ENCODE peak calls at places on chromosomes 12 and 14, in ten cellular contexts. One of them, this sample, is unnamed.

GRCh38 chr12:72471806-72472205 is 199.6 kb downstream of the TRHDE start:
- DNase-seq in heart right ventricle: no peak
- DNase-seq in ascending aorta: no peak
- DNase-seq in IMR-90: no peak
- DNase-seq in WERI-Rb-1: no peak
- DNase-seq in stomach: no peak
- DNase-seq in astrocyte of the spinal cord: no peak
- DNase-seq in coronary artery: no peak
- DNase-seq in HepG2: no peak
- DNase-seq in body of pancreas: no peak
- DNase-seq in this sample: no peak

GRCh38 chr12:108129017-108129812 is at the start of gene WSCD2:
- DNase-seq in stomach: peak
- DNase-seq in body of pancreas: peak
- DNase-seq in coronary artery: peak
- DNase-seq in WERI-Rb-1: peak
- DNase-seq in IMR-90: no peak
- DNase-seq in heart right ventricle: peak
- DNase-seq in HepG2: peak
- DNase-seq in ascending aorta: peak
- DNase-seq in astrocyte of the spinal cord: peak
- DNase-seq in this sample: no peak

GRCh38 chr12:14252697-14253096 is 112.8 kb upstream of the ATF7IP start:
- DNase-seq in HepG2: no peak
- DNase-seq in stomach: no peak
- DNase-seq in ascending aorta: no peak
- DNase-seq in heart right ventricle: no peak
- DNase-seq in body of pancreas: no peak
- DNase-seq in WERI-Rb-1: no peak
- DNase-seq in coronary artery: no peak
- DNase-seq in IMR-90: no peak
- DNase-seq in astrocyte of the spinal cord: no peak
- DNase-seq in this sample: no peak

GRCh38 chr14:95213774-95214173 is 56.4 kb upstream of the DICER1 start:
- DNase-seq in WERI-Rb-1: no peak
- DNase-seq in stomach: no peak
- DNase-seq in body of pancreas: no peak
- DNase-seq in coronary artery: no peak
- DNase-seq in IMR-90: no peak
- DNase-seq in ascending aorta: no peak
- DNase-seq in astrocyte of the spinal cord: no peak
- DNase-seq in heart right ventricle: no peak
- DNase-seq in HepG2: no peak
- DNase-seq in this sample: no peak

GRCh38 chr14:28407931-28408330 is 358.7 kb upstream of the FOXG1 start:
- DNase-seq in ascending aorta: no peak
- DNase-seq in WERI-Rb-1: no peak
- DNase-seq in astrocyte of the spinal cord: no peak
- DNase-seq in body of pancreas: no peak
- DNase-seq in IMR-90: no peak
- DNase-seq in HepG2: no peak
- DNase-seq in heart right ventricle: no peak
- DNase-seq in coronary artery: no peak
- DNase-seq in stomach: no peak
- DNase-seq in this sample: no peak

GRCh38 chr14:50333010-50333409 is 20.9 kb downstream of the DMAC2L start:
- DNase-seq in WERI-Rb-1: no peak
- DNase-seq in ascending aorta: no peak
- DNase-seq in IMR-90: peak
- DNase-seq in HepG2: no peak
- DNase-seq in stomach: no peak
- DNase-seq in coronary artery: no peak
- DNase-seq in astrocyte of the spinal cord: peak
- DNase-seq in heart right ventricle: no peak
- DNase-seq in body of pancreas: peak
- DNase-seq in this sample: no peak

GRCh38 chr12:64452559-64453329 is 824 bp downstream of the TBK1 start:
- DNase-seq in IMR-90: peak
- DNase-seq in heart right ventricle: no peak
- DNase-seq in astrocyte of the spinal cord: peak
- DNase-seq in ascending aorta: no peak
- DNase-seq in HepG2: peak
- DNase-seq in coronary artery: no peak
- DNase-seq in body of pancreas: no peak
- DNase-seq in WERI-Rb-1: no peak
- DNase-seq in stomach: peak
- DNase-seq in this sample: peak

GRCh38 chr12:49283541-49284429 is 11.2 kb upstream of the PRPH start:
- DNase-seq in WERI-Rb-1: peak
- DNase-seq in astrocyte of the spinal cord: no peak
- DNase-seq in HepG2: no peak
- DNase-seq in ascending aorta: no peak
- DNase-seq in stomach: no peak
- DNase-seq in heart right ventricle: no peak
- DNase-seq in IMR-90: no peak
- DNase-seq in coronary artery: no peak
- DNase-seq in body of pancreas: no peak
- DNase-seq in this sample: no peak

GRCh38 chr12:89183985-89184435 is 168.3 kb downstream of the DUSP6 start:
- DNase-seq in heart right ventricle: peak
- DNase-seq in IMR-90: peak
- DNase-seq in ascending aorta: no peak
- DNase-seq in HepG2: no peak
- DNase-seq in body of pancreas: peak
- DNase-seq in astrocyte of the spinal cord: no peak
- DNase-seq in stomach: no peak
- DNase-seq in WERI-Rb-1: no peak
- DNase-seq in coronary artery: peak
- DNase-seq in this sample: no peak

GRCh38 chr14:35079742-35080141 is 33.7 kb downstream of the FAM177A1 start:
- DNase-seq in WERI-Rb-1: no peak
- DNase-seq in stomach: no peak
- DNase-seq in coronary artery: no peak
- DNase-seq in IMR-90: no peak
- DNase-seq in HepG2: no peak
- DNase-seq in astrocyte of the spinal cord: no peak
- DNase-seq in body of pancreas: no peak
- DNase-seq in heart right ventricle: no peak
- DNase-seq in ascending aorta: no peak
- DNase-seq in this sample: no peak

GRCh38 chr12:48966177-48966890 is 5.2 kb downstream of the WNT10B start:
- DNase-seq in astrocyte of the spinal cord: no peak
- DNase-seq in WERI-Rb-1: no peak
- DNase-seq in coronary artery: no peak
- DNase-seq in stomach: no peak
- DNase-seq in HepG2: no peak
- DNase-seq in body of pancreas: no peak
- DNase-seq in ascending aorta: no peak
- DNase-seq in IMR-90: no peak
- DNase-seq in heart right ventricle: no peak
- DNase-seq in this sample: no peak

GRCh38 chr12:52212701-52213540 is 20.1 kb upstream of the KRT7 start:
- DNase-seq in HepG2: no peak
- DNase-seq in heart right ventricle: no peak
- DNase-seq in ascending aorta: peak
- DNase-seq in body of pancreas: peak
- DNase-seq in WERI-Rb-1: no peak
- DNase-seq in astrocyte of the spinal cord: no peak
- DNase-seq in stomach: no peak
- DNase-seq in IMR-90: no peak
- DNase-seq in coronary artery: no peak
- DNase-seq in this sample: no peak

GRCh38 chr12:109612975-109613502 is 39.4 kb downstream of the MVK start:
- DNase-seq in WERI-Rb-1: no peak
- DNase-seq in HepG2: peak
- DNase-seq in body of pancreas: no peak
- DNase-seq in heart right ventricle: no peak
- DNase-seq in coronary artery: no peak
- DNase-seq in stomach: no peak
- DNase-seq in IMR-90: peak
- DNase-seq in astrocyte of the spinal cord: peak
- DNase-seq in ascending aorta: no peak
- DNase-seq in this sample: no peak

GRCh38 chr12:67853204-67853603 is 136.0 kb upstream of the IFNG-AS1 start:
- DNase-seq in IMR-90: peak
- DNase-seq in stomach: no peak
- DNase-seq in coronary artery: no peak
- DNase-seq in body of pancreas: no peak
- DNase-seq in WERI-Rb-1: no peak
- DNase-seq in ascending aorta: no peak
- DNase-seq in astrocyte of the spinal cord: peak
- DNase-seq in heart right ventricle: no peak
- DNase-seq in HepG2: no peak
- DNase-seq in this sample: no peak

GRCh38 chr14:75281691-75282000 is 3.0 kb downstream of the FOS start:
- DNase-seq in HepG2: no peak
- DNase-seq in IMR-90: no peak
- DNase-seq in coronary artery: no peak
- DNase-seq in body of pancreas: no peak
- DNase-seq in heart right ventricle: no peak
- DNase-seq in astrocyte of the spinal cord: no peak
- DNase-seq in ascending aorta: no peak
- DNase-seq in WERI-Rb-1: no peak
- DNase-seq in stomach: no peak
- DNase-seq in this sample: no peak
- H3K4me3 ChIP-seq in HepG2: no peak
- H3K4me3 ChIP-seq in IMR-90: no peak
- H3K4me3 ChIP-seq in coronary artery: peak
- H3K4me3 ChIP-seq in body of pancreas: no peak
- H3K4me3 ChIP-seq in heart right ventricle: peak
- H3K4me3 ChIP-seq in astrocyte of the spinal cord: no peak
- H3K4me3 ChIP-seq in ascending aorta: peak
- H3K4me3 ChIP-seq in WERI-Rb-1: no peak
- H3K4me3 ChIP-seq in stomach: peak
- H3K4me3 ChIP-seq in this sample: peak

DNA sequence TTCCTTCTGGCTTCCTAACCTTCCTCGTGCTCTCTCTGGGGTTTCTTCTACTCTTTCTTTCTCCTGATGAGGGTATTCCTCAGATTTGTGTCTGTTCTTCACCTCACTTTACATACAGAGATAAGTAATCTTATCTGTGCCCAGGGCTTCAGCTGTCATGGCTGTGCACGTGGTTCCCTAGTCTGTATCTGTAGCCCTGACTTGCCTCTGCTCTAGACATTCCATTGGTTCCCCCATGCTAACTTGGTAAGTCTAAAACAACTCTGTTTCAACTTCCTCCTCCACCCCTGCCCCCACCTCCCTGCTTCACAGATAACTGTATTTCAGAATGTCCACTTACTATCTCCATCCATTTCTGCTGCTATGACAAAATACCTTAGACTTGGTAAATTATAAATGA is 10.8 kb downstream of the DIP2B start:
- DNase-seq in WERI-Rb-1: no peak
- DNase-seq in heart right ventricle: no peak
- DNase-seq in coronary artery: no peak
- DNase-seq in stomach: no peak
- DNase-seq in ascending aorta: no peak
- DNase-seq in HepG2: no peak
- DNase-seq in IMR-90: no peak
- DNase-seq in body of pancreas: no peak
- DNase-seq in astrocyte of the spinal cord: no peak
- DNase-seq in this sample: no peak
- TF ChIP-seq CTCF in WERI-Rb-1: no peak
- TF ChIP-seq CTCF in heart right ventricle: no peak
- TF ChIP-seq CTCF in coronary artery: no peak
- TF ChIP-seq CTCF in stomach: no peak
- TF ChIP-seq CTCF in ascending aorta: no peak
- TF ChIP-seq CTCF in HepG2: no peak
- TF ChIP-seq CTCF in IMR-90: no peak
- TF ChIP-seq CTCF in body of pancreas: no peak
- TF ChIP-seq CTCF in astrocyte of the spinal cord: no peak
- TF ChIP-seq CTCF in this sample: no peak

DNA sequence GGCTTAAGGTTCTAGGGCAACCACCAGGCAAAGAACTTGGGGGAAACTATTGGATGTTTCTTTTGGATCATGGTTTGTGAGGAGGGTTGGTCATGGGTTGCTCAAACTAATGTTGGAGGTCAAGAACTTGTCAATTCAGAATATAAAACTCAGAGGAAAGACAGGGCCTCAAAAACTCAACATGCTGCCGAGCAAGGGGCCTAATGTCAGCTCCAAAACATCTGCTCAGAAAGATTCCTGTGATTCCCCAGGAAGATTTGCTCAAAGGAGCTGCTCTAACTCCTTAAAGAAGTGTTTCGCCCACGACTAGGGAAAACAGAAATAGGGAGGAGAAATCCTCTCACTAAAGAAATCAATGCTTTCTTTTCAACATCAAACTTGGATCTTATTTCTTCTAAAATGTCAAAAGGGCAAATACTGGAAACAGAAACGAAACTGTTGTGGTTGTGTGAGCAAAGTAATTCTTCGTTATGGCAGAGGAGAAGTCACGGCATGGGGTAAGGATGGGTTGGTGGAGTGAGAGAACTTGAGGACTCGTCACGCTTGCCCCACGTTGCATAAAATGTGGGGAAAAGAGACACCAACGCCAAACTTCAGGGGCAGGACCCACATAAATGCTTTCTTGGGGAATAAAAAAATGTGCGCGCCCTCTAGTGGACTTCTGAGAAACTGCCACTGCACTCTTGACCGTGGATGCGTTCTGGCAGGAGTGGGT is 3.8 kb upstream of the IGF1 start:
- DNase-seq in coronary artery: no peak
- DNase-seq in HepG2: peak
- DNase-seq in WERI-Rb-1: peak
- DNase-seq in IMR-90: peak
- DNase-seq in heart right ventricle: peak
- DNase-seq in ascending aorta: no peak
- DNase-seq in astrocyte of the spinal cord: peak
- DNase-seq in body of pancreas: peak
- DNase-seq in stomach: peak
- DNase-seq in this sample: peak
- H3K4me3 ChIP-seq in coronary artery: peak
- H3K4me3 ChIP-seq in HepG2: no peak
- H3K4me3 ChIP-seq in WERI-Rb-1: no peak
- H3K4me3 ChIP-seq in IMR-90: no peak
- H3K4me3 ChIP-seq in heart right ventricle: peak
- H3K4me3 ChIP-seq in ascending aorta: peak
- H3K4me3 ChIP-seq in astrocyte of the spinal cord: no peak
- H3K4me3 ChIP-seq in body of pancreas: no peak
- H3K4me3 ChIP-seq in stomach: peak
- H3K4me3 ChIP-seq in this sample: no peak

DNA sequence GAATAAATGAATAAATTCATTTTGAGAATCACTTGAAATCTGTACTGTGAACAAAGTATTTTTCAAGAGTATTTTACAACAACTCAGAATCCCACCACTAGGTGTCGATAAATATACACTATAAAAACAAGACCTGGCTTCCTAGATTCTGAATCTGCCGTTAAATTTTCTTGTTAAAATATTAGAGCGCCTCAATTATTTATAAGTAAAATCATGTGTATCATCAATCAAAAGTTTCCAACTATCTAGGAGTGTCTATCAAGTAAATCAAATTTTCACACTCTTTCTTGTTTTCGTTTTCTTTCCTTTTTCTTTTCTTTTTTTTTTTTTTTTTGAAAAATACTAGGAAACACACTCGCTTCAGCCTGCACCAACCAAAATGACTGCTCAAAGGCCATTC is 179.2 kb upstream of the DCN start:
- DNase-seq in astrocyte of the spinal cord: peak
- DNase-seq in stomach: no peak
- DNase-seq in body of pancreas: no peak
- DNase-seq in heart right ventricle: no peak
- DNase-seq in coronary artery: no peak
- DNase-seq in IMR-90: peak
- DNase-seq in WERI-Rb-1: no peak
- DNase-seq in HepG2: peak
- DNase-seq in ascending aorta: no peak
- DNase-seq in this sample: peak
- TF ChIP-seq CTCF in astrocyte of the spinal cord: peak
- TF ChIP-seq CTCF in stomach: peak
- TF ChIP-seq CTCF in body of pancreas: peak
- TF ChIP-seq CTCF in heart right ventricle: peak
- TF ChIP-seq CTCF in coronary artery: peak
- TF ChIP-seq CTCF in IMR-90: peak
- TF ChIP-seq CTCF in WERI-Rb-1: peak
- TF ChIP-seq CTCF in HepG2: peak
- TF ChIP-seq CTCF in ascending aorta: peak
- TF ChIP-seq CTCF in this sample: peak

This sample was measured in astrocyte of the cerebellum.